ENCODE peak calls at places on chromosome X, in six cellular contexts. R is ascending aorta, S is gastrocnemius medialis, Y is HFF-Myc, B is A549, Q is fibroblast of lung. J is an unnamed sample.

GRCh38 chrX:139795196-139795595 is 87.2 kb upstream of the MCF2 start:
- DNase-seq in B (no peak), Y (no peak), S (no peak), Q (no peak), R (no peak), J (no peak)

GRCh38 chrX:132820675-132821074 is 137.8 kb downstream of the HS6ST2 start:
- DNase-seq in S (no peak), Q (no peak), R (no peak), Y (no peak), B (no peak), J (no peak)

GRCh38 chrX:22165732-22166457 is 106.8 kb upstream of the CBLL2 start:
- DNase-seq in S (no peak), Q (peak; percentile 43), R (no peak), B (peak; percentile 0), Y (no peak), J (no peak)

GRCh38 chrX:123184858-123185251 is 777 bp downstream of the GRIA3 start:
- DNase-seq in Q (no peak), Y (no peak), R (no peak), B (no peak), S (no peak), J (no peak)

GRCh38 chrX:40152173-40152705 is 54.5 kb upstream of the BCOR start:
- DNase-seq in Q (no peak), R (no peak), Y (no peak), S (no peak), B (no peak), J (no peak)

GRCh38 chrX:3271485-3272186 is 74.8 kb downstream of the MXRA5 start:
- DNase-seq in Q (peak; percentile 53), Y (peak; percentile 63), R (no peak), S (no peak), B (peak; percentile 18), J (peak; percentile 82)

GRCh38 chrX:84322083-84322827 is 134.3 kb upstream of the RPS6KA6 start:
- DNase-seq in S (no peak), B (no peak), Q (no peak), Y (no peak), R (no peak), J (no peak)

GRCh38 chrX:108737754-108738153 is 1.4 kb upstream of the IRS4 start:
- DNase-seq in Y (no peak), S (no peak), Q (no peak), R (no peak), B (no peak), J (no peak)

GRCh38 chrX:7028246-7028645 is 119.3 kb upstream of the STS start:
- DNase-seq in S (no peak), Y (no peak), B (no peak), Q (peak; percentile 8), R (no peak), J (no peak)

GRCh38 chrX:103061486-103061885 is 2.5 kb downstream of the BEX1 start:
- DNase-seq in S (no peak), B (no peak), Y (no peak), R (no peak), Q (no peak), J (no peak)

GRCh38 chrX:153580700-153581386 is 18.1 kb downstream of the CCNQ start:
- DNase-seq in S (no peak), R (no peak), B (peak; percentile 14), Q (no peak), Y (no peak), J (no peak)

GRCh38 chrX:153587342-153587741 is 11.6 kb downstream of the CCNQ start:
- DNase-seq in R (no peak), Q (no peak), B (no peak), S (no peak), Y (no peak), J (no peak)

GRCh38 chrX:153585827-153586226 is 13.1 kb downstream of the CCNQ start:
- DNase-seq in S (no peak), Y (no peak), B (no peak), R (no peak), Q (no peak), J (no peak)

GRCh38 chrX:153582896-153583295 is 16.0 kb downstream of the CCNQ start:
- DNase-seq in Y (no peak), B (no peak), Q (peak; percentile 16), S (no peak), R (no peak), J (no peak)

DNA sequence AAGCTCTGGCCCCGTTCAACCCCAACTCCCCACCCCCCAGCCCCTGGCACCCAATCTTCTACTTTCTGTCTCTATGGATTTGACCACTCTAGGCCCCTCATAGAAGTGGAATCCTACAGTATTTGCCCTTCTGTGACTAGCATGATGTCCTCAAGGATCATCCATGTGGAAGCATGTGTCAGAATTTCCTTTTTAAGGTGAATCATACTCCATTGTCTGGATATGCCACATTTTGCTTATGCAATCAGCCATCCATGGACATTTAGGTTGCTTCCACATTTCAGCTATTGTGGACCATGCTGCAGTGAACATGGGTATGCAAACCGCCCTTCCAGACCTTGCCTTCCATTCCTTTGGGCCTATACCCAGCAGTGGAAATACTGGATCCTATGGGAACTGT is 15.5 kb downstream of the CCNQ start:
- DNase-seq in Y (no peak), Q (no peak), R (no peak), B (no peak), S (no peak), J (no peak)
- H3K4me3 ChIP-seq in Y (no peak overlapping the region), Q (no peak overlapping the region), R (no peak overlapping the region), B (no peak overlapping the region), S (no peak overlapping the region), J (no peak overlapping the region)

GRCh38 chrX:120664081-120664480 is 34.2 kb upstream of the C1GALT1C1 start:
- DNase-seq in Q (peak; percentile 40), S (no peak), B (peak; percentile 42), R (no peak), Y (no peak), J (no peak)
- TF ChIP-seq CTCF in Q (no peak), S (peak; percentile 38), B (peak; percentile 55), R (no peak), Y (no peak), J (peak; percentile 11)

DNA sequence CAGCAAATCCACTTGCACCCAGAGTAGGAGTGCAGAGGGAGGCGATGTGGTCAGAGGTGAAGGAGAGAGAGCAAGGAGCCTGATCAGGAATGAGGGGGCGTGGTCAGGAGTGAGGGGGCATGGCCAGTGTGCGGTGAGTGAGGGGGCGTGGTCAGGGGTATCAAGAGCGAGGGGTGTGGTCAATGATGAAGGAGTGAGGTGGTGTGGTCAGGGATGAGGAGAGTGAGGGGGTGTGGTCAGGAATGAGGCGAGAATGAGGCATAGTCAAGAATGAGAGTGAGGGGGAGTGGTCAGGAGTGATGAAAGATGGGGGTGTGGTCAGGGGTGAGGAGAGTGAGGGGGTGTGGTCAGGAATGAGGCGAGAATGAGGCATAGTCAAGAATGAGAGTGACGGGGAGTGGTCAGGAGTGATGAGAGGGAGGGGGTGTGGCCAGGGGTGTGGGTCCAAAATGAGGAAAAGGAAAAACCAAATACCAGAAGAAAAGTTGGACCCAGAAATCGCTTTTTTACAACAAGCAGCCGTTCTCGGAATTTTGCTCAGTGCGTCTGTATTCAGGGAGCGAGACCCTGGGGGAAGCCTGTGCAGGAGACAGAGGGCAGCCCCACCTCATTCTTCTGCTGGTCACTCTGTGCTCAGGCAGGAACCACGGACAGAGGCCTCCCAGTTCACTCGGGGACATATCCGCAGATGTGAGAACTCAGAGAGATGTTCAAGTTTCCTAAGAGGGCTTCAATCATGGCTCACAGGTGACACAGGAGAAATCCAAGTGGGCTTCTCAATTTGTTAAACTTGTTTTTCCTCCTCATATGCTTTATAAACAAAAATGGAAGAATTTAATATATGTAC is 47.5 kb downstream of the MAGEA1 start:
- DNase-seq in B (peak; percentile 43), Y (peak; percentile 27), R (no peak), S (no peak), Q (peak; percentile 76), J (no peak)
- H3K4me3 ChIP-seq in B (no peak overlapping the region), Y (no peak overlapping the region), R (no peak overlapping the region), S (no peak overlapping the region), Q (no peak overlapping the region), J (no peak overlapping the region)

DNA sequence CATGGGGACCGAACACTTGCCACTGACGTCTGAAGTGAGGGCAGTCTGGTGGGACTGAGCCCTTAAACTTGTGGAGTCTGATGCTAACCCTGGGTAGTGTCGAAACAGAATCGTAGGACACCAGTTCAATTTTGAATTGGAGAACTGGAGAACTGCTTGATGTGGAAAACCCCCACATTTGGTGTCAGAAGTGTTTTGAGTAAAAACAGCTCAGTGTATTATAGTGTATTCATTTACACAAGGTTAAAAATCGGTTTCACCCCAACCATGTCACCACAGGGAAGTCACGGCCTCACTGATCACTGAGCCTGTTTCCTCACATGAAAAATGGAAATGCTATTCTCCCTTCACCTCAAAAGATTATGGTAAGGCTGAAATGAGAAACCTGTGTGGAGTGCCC is 21.9 kb downstream of the PIN4 start:
- DNase-seq in R (no peak), B (no peak), S (no peak), Y (no peak), Q (no peak), J (no peak)
- TF ChIP-seq CTCF in R (no peak), B (no peak), S (no peak), Y (no peak), Q (no peak), J (no peak)